ENCODE peak calls at places on chromosomes 7 and 10, in eight cellular contexts. Y, Z, U, S, P, C, B and N are unnamed samples.
A peak's percentile ranks its signal among the peaks of the same experiment; 100 is the strongest.

GRCh38 chr10:99621454-99622246 is 1.4 kb upstream of the SLC25A28 start:
- DNase-seq in U (no peak), B (no peak), C (no peak), Z (no peak), P (no peak), S (peak; percentile 56), Y (no peak), N (no peak)

GRCh38 chr10:70773461-70773860 is 11.7 kb downstream of the TBATA start:
- DNase-seq in Y (no peak), B (no peak), P (no peak), C (no peak), S (no peak), Z (no peak), U (no peak), N (no peak)

GRCh38 chr7:82235710-82236109 is 207.9 kb downstream of the CACNA2D1 start:
- DNase-seq in Y (no peak), C (no peak), P (no peak), Z (peak; percentile 64), B (no peak), U (no peak), S (no peak), N (no peak)

GRCh38 chr7:104848386-104848990 is 165.5 kb upstream of the KMT2E start:
- DNase-seq in Y (no peak), B (peak; percentile 18), C (peak; percentile 44), P (peak; percentile 52), U (peak; percentile 54), S (peak; percentile 63), Z (peak; percentile 34), N (no peak)

GRCh38 chr10:5614081-5614721 is 52.2 kb downstream of the ASB13 start:
- DNase-seq in B (no peak), P (no peak), S (no peak), C (no peak), U (no peak), Y (no peak), Z (peak; percentile 60), N (no peak)

GRCh38 chr7:114825423-114825951 is 96.4 kb upstream of the MDFIC start:
- DNase-seq in P (no peak), S (no peak), U (no peak), B (no peak), Z (no peak), Y (no peak), C (no peak), N (no peak)

GRCh38 chr7:134936893-134937520 is 49.3 kb upstream of the AGBL3 start:
- DNase-seq in P (no peak), S (no peak), Z (no peak), U (no peak), C (no peak), B (no peak), Y (no peak), N (no peak)

GRCh38 chr10:113302062-113302461 is 250.8 kb upstream of the HABP2 start:
- DNase-seq in Y (no peak), U (no peak), P (no peak), B (no peak), C (no peak), Z (no peak), S (no peak), N (no peak)

GRCh38 chr10:118626953-118627352 is 31.5 kb upstream of the PRLHR start:
- DNase-seq in Z (no peak), B (no peak), C (no peak), S (no peak), Y (no peak), U (no peak), P (no peak), N (no peak)

GRCh38 chr7:2198206-2198605 is 34.5 kb downstream of the MAD1L1 start:
- DNase-seq in Y (peak; percentile 91), C (no peak), S (no peak), Z (no peak), U (no peak), P (no peak), B (no peak), N (no peak)

GRCh38 chr10:18615618-18616017 is 35.8 kb downstream of the NSUN6 start:
- DNase-seq in P (no peak), B (no peak), S (no peak), U (no peak), Z (no peak), C (no peak), Y (no peak), N (no peak)

GRCh38 chr7:130380121-130380860 is at the start of gene CPA1:
- DNase-seq in U (no peak), Y (no peak), C (no peak), B (no peak), S (peak; percentile 46), Z (no peak), P (no peak), N (no peak)

GRCh38 chr7:144656960-144657359 is 178.9 kb downstream of the TPK1 start:
- DNase-seq in B (no peak), P (no peak), Y (no peak), Z (no peak), S (no peak), U (no peak), C (no peak), N (no peak)

GRCh38 chr10:6507311-6507710 is 72.8 kb downstream of the PRKCQ start:
- DNase-seq in P (no peak), S (no peak), B (no peak), C (no peak), U (no peak), Y (no peak), Z (no peak), N (no peak)

GRCh38 chr10:129743738-129744133 is 220.3 kb downstream of the EBF3 start:
- DNase-seq in P (no peak), Y (no peak), Z (no peak), B (no peak), U (no peak), S (no peak), C (no peak), N (no peak)

GRCh38 chr10:88181902-88182671 is 318.7 kb downstream of the PTEN start:
- DNase-seq in U (no peak), C (no peak), Z (no peak), P (no peak), S (no peak), Y (no peak), B (no peak), N (no peak)

GRCh38 chr7:149476791-149477190 is 15.9 kb upstream of the ZNF777 start:
- DNase-seq in U (no peak), P (no peak), Y (no peak), C (no peak), Z (no peak), B (no peak), S (no peak), N (no peak)

GRCh38 chr7:137818036-137818435 is 28.7 kb downstream of the DGKI start:
- DNase-seq in U (no peak), Y (no peak), B (no peak), S (no peak), Z (peak; percentile 67), P (no peak), C (no peak), N (no peak)

GRCh38 chr10:124319926-124320391 is 98.8 kb downstream of the OAT start:
- DNase-seq in P (no peak), C (no peak), B (no peak), U (no peak), Z (no peak), S (no peak), Y (no peak), N (no peak)

GRCh38 chr7:41097501-41097900 is 605.4 kb downstream of the INHBA start:
- DNase-seq in Z (peak; percentile 95), Y (no peak), S (no peak), C (no peak), U (no peak), P (no peak), B (no peak), N (no peak)

GRCh38 chr7:66255533-66256100 is 50.5 kb downstream of the TPST1 start:
- DNase-seq in C (no peak), S (no peak), Y (no peak), P (no peak), U (no peak), Z (peak; percentile 73), B (no peak), N (no peak)

DNA sequence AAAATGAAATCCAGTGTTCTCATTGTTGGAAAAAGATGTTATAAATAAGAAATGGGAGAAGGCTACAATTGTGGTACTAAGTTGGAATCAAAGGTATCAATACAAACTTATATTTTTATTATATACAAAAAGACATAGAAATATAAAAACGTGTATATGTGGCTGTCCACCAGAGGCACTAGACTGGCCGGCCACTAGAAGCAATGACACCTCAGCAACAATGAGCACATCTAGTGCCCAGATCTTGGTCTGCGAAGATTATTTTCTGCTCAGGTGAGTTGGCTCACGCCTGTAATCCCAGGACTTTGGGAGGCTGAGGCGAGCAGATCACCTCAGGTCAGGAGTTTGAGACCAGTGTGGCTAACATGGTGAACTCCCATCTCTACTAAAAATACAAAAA is 21.6 kb downstream of the IDE start:
- DNase-seq in Y (no peak), U (no peak), P (no peak), B (no peak), Z (no peak), C (no peak), S (no peak), N (no peak)
- TF ChIP-seq CTCF in Y (no peak), U (no peak), P (no peak), B (peak; percentile 40), Z (no peak), C (no peak), S (peak; percentile 36), N (no peak)

GRCh38 chr7:128031901-128032604 is 816 bp upstream of the LRRC4 start:
- DNase-seq in P (peak; percentile 33), B (no peak), Y (no peak), U (peak; percentile 51), C (no peak), S (peak; percentile 44), Z (peak; percentile 96), N (peak; percentile 45)
- TF ChIP-seq CTCF in P (no peak), B (no peak), Y (peak; percentile 16), U (no peak), C (no peak), S (peak; percentile 37), Z (peak; percentile 49), N (no peak)

DNA sequence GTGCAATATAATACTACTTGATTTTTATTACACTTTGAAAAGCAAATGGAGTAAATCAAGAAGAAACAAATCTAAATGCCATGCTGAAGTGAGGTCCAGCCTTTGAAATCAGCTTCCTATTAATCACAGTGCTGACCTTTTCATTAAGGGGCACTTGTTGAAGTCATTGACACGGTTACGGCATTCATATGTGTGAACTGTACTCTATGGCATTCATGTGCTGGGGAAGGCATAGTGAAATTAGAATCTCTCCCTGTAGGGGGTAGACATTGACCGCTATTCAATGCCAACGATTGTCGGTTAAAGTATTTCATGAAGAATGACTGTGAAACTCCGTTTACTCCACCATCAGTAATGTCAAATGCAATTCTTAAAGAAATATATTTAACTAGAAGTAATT is 296.1 kb upstream of the SEMA3A start:
- DNase-seq in Z (no peak), B (no peak), S (no peak), P (no peak), Y (no peak), U (no peak), C (no peak), N (no peak)
- TF ChIP-seq CTCF in Z (no peak), B (no peak), S (no peak), P (no peak), Y (no peak), U (no peak), C (no peak), N (no peak)

DNA sequence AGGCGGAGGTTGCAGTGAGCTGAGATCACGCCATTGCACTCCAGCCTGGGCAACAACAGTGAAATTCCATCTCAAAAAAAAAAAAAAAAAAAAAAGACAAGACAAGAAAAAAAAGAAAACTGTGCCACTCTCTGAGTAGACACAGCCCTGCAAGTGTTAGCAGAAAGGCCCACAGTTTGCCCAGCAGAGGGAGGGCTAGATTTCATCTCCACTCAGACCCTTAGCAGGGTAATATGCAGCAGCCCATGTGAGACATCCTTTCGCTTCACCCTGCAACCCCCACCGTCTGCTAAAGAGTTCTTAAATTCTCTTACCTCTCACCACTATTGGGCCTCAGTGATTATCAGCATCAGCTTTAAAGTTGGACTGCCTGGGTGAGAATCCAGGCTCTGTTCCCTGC is 38.2 kb downstream of the CTNNA3 start:
- DNase-seq in B (no peak), Z (no peak), U (no peak), S (no peak), Y (no peak), C (no peak), P (no peak), N (no peak)
- TF ChIP-seq CTCF in B (peak; percentile 8), Z (no peak), U (no peak), S (peak; percentile 19), Y (no peak), C (no peak), P (no peak), N (no peak)